ENCODE peak calls at places on chromosomes 4 and X, in eight cellular contexts. Y is lower leg skin; T is tibial artery; G is fibroblast of villous mesenchyme; Z is CD8-positive, alpha-beta T cell; V is fibroblast of pulmonary artery; A is AG09309; M is foreskin fibroblast. W is an unnamed sample.
A peak's percentile ranks its signal among the peaks of the same experiment; 100 is the strongest.

GRCh38 chr4:113987382-113987930 is 8.0 kb upstream of the ARSJ start:
- DNase-seq in Y (no peak), T (no peak), G (no peak), Z (no peak), V (no peak), A (no peak), M (peak; percentile 24), W (no peak)

GRCh38 chr4:168451744-168452394 is 28.4 kb downstream of the DDX60L start:
- DNase-seq in Y (no peak), T (no peak), G (peak; percentile 82), Z (no peak), V (peak; percentile 52), A (no peak), M (peak; percentile 71), W (peak; percentile 88)

GRCh38 chr4:80138556-80139538 is 58.5 kb upstream of the PRDM8 start:
- DNase-seq in Y (peak; percentile 30), T (no peak), G (peak; percentile 41), Z (peak; percentile 41), V (peak; percentile 29), A (peak; percentile 27), M (peak; percentile 61), W (peak; percentile 79)

GRCh38 chrX:37846141-37846540 is 1.2 kb downstream of the DYNLT3 start:
- DNase-seq in Y (no peak), T (no peak), G (no peak), Z (no peak), V (no peak), A (no peak), M (no peak), W (peak; percentile 39)

GRCh38 chr4:38313175-38313574 is 350.8 kb upstream of the KLF3 start:
- DNase-seq in Y (no peak), T (no peak), G (no peak), Z (no peak), V (no peak), A (no peak), M (no peak), W (no peak)

GRCh38 chrX:23779025-23779424 is 3.9 kb upstream of the SAT1 start:
- DNase-seq in Y (no peak), T (no peak), G (peak; percentile 57), Z (no peak), V (peak; percentile 38), A (peak; percentile 81), M (peak; percentile 69), W (peak; percentile 69)

GRCh38 chr4:168631241-168632151 is 134.6 kb downstream of the PALLD start:
- DNase-seq in Y (no peak), T (peak; percentile 43), G (peak; percentile 72), Z (no peak), V (peak; percentile 64), A (no peak), M (no peak), W (peak; percentile 79)

GRCh38 chrX:85243761-85244410 is at the start of the genes SATL1 and ZNF711:
- DNase-seq in Y (peak; percentile 13), T (peak; percentile 20), G (peak; percentile 4), Z (no peak), V (peak; percentile 45), A (no peak), M (no peak), W (peak; percentile 28)

GRCh38 chrX:106999002-106999975 is 723 bp downstream of the MORC4 start:
- DNase-seq in Y (peak; percentile 22), T (peak; percentile 63), G (peak; percentile 64), Z (peak; percentile 7), V (peak; percentile 64), A (no peak), M (peak; percentile 51), W (peak; percentile 62)

GRCh38 chrX:49282647-49283011 is 13.0 kb downstream of the PPP1R3F start:
- DNase-seq in Y (no peak), T (no peak), G (peak; percentile 30), Z (no peak), V (peak; percentile 40), A (no peak), M (peak; percentile 11), W (peak; percentile 43)

GRCh38 chrX:28586891-28587635 is at the start of gene IL1RAPL1:
- DNase-seq in Y (no peak), T (no peak), G (peak; percentile 33), Z (no peak), V (peak; percentile 79), A (no peak), M (no peak), W (peak; percentile 65)

GRCh38 chr4:84678976-84679744 is 96.2 kb downstream of the CDS1 start:
- DNase-seq in Y (peak; percentile 66), T (peak; percentile 54), G (no peak), Z (no peak), V (no peak), A (no peak), M (no peak), W (no peak)

GRCh38 chr4:36773467-36773866 is 471.1 kb upstream of the NWD2 start:
- DNase-seq in Y (no peak), T (no peak), G (no peak), Z (no peak), V (no peak), A (no peak), M (no peak), W (no peak)

GRCh38 chr4:28973591-28974350 is 1746.4 kb upstream of the PCDH7 start:
- DNase-seq in Y (no peak), T (no peak), G (no peak), Z (no peak), V (peak; percentile 3), A (no peak), M (no peak), W (no peak)

GRCh38 chrX:47234583-47234982 is 1.8 kb downstream of the USP11 start:
- DNase-seq in Y (no peak), T (no peak), G (peak; percentile 44), Z (no peak), V (peak; percentile 28), A (no peak), M (no peak), W (no peak)

GRCh38 chrX:48833531-48834138 is 1.8 kb downstream of the PCSK1N start:
- DNase-seq in Y (no peak), T (no peak), G (no peak), Z (no peak), V (no peak), A (no peak), M (no peak), W (no peak)

GRCh38 chr4:186554485-186554884 is 882 bp downstream of the MTNR1A start:
- DNase-seq in Y (no peak), T (no peak), G (peak; percentile 34), Z (no peak), V (peak; percentile 34), A (no peak), M (no peak), W (peak; percentile 32)

GRCh38 chr4:158112612-158113011 is 60.2 kb downstream of the GASK1B start:
- DNase-seq in Y (no peak), T (no peak), G (no peak), Z (no peak), V (peak; percentile 84), A (no peak), M (no peak), W (peak; percentile 43)

GRCh38 chrX:63330681-63331080 is 20.5 kb downstream of the SPIN4 start:
- DNase-seq in Y (no peak), T (no peak), G (no peak), Z (no peak), V (no peak), A (no peak), M (no peak), W (peak; percentile 36)

GRCh38 chr4:166594326-166594946 is 639.9 kb downstream of the SPOCK3 start:
- DNase-seq in Y (no peak), T (no peak), G (peak; percentile 10), Z (no peak), V (peak; percentile 74), A (no peak), M (peak; percentile 43), W (peak; percentile 56)

GRCh38 chr4:7862561-7863200 is 77.0 kb downstream of the AFAP1 start:
- DNase-seq in Y (no peak), T (no peak), G (no peak), Z (no peak), V (no peak), A (no peak), M (no peak), W (peak; percentile 41)

GRCh38 chrX:1453951-1454785 is 1.5 kb upstream of the ASMTL start:
- DNase-seq in Y (peak; percentile 87), T (peak; percentile 82), G (peak; percentile 85), Z (peak; percentile 89), V (peak; percentile 85), A (peak; percentile 17), M (peak; percentile 61), W (peak; percentile 86)

GRCh38 chrX:72048515-72049455 is 82.9 kb downstream of the RTL5 start:
- DNase-seq in Y (no peak), T (no peak), G (no peak), Z (no peak), V (no peak), A (no peak), M (no peak), W (no peak)
- TF ChIP-seq CTCF in Y (no peak), T (no peak), G (no peak), Z (no peak), V (no peak), A (no peak), M (no peak), W (no peak)

GRCh38 chr4:41069838-41070237 is 144.5 kb downstream of the APBB2 start:
- DNase-seq in Y (no peak), T (no peak), G (peak; percentile 29), Z (no peak), V (no peak), A (no peak), M (no peak), W (no peak)
- H3K4me3 ChIP-seq in Y (no peak overlapping the region), T (no peak overlapping the region), G (no peak overlapping the region), Z (no peak overlapping the region), V (no peak overlapping the region), A (no peak overlapping the region), M (no peak overlapping the region), W (no peak overlapping the region)

DNA sequence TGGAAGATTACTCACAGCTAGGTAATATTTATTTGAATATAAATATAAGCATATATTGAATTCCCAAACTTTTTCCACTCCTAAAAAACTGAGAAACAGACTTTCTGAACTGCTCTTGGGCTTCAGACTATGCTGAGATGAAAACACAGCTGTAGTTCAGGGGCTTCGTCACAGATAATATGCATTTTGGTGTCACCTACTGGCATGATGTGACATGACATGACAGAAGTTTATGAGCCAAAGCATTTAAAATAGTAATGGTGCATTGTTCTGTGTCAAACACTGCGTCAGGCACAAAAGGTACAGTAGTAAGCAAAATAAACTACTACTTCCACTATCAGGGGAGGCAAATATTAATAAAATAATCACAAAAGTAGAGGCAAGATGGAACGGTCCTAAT is 171.3 kb downstream of the BTC start:
- DNase-seq in Y (no peak), T (no peak), G (peak; percentile 60), Z (no peak), V (peak; percentile 84), A (no peak), M (no peak), W (peak; percentile 87)
- TF ChIP-seq CTCF in Y (no peak), T (no peak), G (peak; percentile 57), Z (peak; percentile 52), V (peak; percentile 48), A (peak; percentile 30), M (no peak), W (peak; percentile 49)

DNA sequence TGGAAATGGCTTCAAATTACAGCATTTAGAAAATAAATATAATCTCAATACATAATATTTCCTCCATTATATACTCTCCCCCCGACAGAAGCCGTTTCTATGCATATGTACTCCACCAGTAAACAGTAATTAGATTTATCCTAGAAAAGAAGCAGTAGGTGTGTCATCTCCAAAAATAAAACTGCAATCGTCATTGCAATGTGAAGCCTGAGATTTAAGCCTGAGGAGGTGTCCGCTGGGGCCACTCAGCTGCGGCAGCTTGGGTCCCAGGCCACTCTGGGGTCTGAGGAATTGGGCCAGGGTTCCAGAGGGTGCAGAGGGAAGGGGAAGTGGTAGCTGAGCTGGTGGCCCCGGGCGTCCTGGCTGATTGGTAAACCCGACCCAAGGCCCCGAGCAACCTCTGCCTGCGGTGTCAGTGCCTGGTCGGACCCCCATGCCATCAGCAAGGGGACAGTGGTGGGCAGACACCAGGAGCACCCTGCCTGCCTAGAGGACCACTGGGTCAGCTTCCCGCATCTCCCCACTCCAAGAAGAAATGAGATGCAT is 7.8 kb upstream of the MXD4 start:
- DNase-seq in Y (no peak), T (no peak), G (no peak), Z (no peak), V (no peak), A (no peak), M (no peak), W (no peak)
- H3K4me3 ChIP-seq in Y (no peak overlapping the region), T (no peak overlapping the region), G (no peak overlapping the region), Z (no peak overlapping the region), V (no peak overlapping the region), A (no peak overlapping the region), M (no peak overlapping the region), W (no peak overlapping the region)

W was measured in cardiac fibroblast.